ENCODE peak calls at places on chromosomes 2 and 18, in eight cellular contexts. T, X, B, A, P, M, O and N are unnamed samples.
A peak's percentile ranks its signal among the peaks of the same experiment; 100 is the strongest.

GRCh38 chr2:69612197-69612596 is 31.3 kb downstream of the AAK1 start:
- DNase-seq in X (no peak), B (no peak), P (no peak), T (no peak), O (no peak), A (no peak), M (no peak), N (no peak)

GRCh38 chr2:39437522-39438296 is 624 bp upstream of the MAP4K3 start:
- DNase-seq in P (peak; percentile 29), T (peak; percentile 22), B (no peak), M (no peak), A (peak; percentile 57), O (no peak), X (peak; percentile 42), N (no peak)

GRCh38 chr2:158893057-158893456 is 75.4 kb upstream of the TANC1 start:
- DNase-seq in X (peak; percentile 21), T (no peak), O (no peak), M (peak; percentile 63), B (no peak), P (no peak), A (no peak), N (no peak)

GRCh38 chr2:200703132-200703925 is 108.4 kb upstream of the BZW1 start:
- DNase-seq in T (peak; percentile 76), X (no peak), B (no peak), P (no peak), M (peak; percentile 73), O (peak; percentile 72), A (peak; percentile 17), N (peak; percentile 71)

GRCh38 chr2:156038021-156038420 is 294.5 kb downstream of the NR4A2 start:
- DNase-seq in A (no peak), T (no peak), B (no peak), O (no peak), M (no peak), P (no peak), X (no peak), N (no peak)

GRCh38 chr2:30367232-30368070 is 79.6 kb upstream of the LCLAT1 start:
- DNase-seq in A (no peak), B (no peak), X (no peak), P (no peak), T (no peak), M (peak; percentile 93), O (no peak), N (no peak)

GRCh38 chr2:1816414-1816911 is 72.1 kb upstream of the PXDN start:
- DNase-seq in X (peak; percentile 55), M (peak; percentile 79), A (no peak), T (no peak), O (no peak), B (no peak), P (no peak), N (no peak)

GRCh38 chr2:180890781-180891180 is 89.6 kb upstream of the UBE2E3 start:
- DNase-seq in A (no peak), X (no peak), P (no peak), B (no peak), M (peak; percentile 44), T (no peak), O (no peak), N (no peak)

GRCh38 chr2:222864296-222864695 is 3.5 kb downstream of the ACSL3 start:
- DNase-seq in O (no peak), T (peak; percentile 83), B (no peak), A (no peak), P (no peak), M (peak; percentile 83), X (no peak), N (no peak)

GRCh38 chr2:77666251-77666980 is 144.2 kb upstream of the LRRTM4 start:
- DNase-seq in A (no peak), T (no peak), O (no peak), P (no peak), M (no peak), B (no peak), X (no peak), N (no peak)

GRCh38 chr2:241837197-241837596 is 21.5 kb downstream of the PDCD1 start:
- DNase-seq in A (no peak), P (no peak), M (no peak), T (no peak), O (no peak), B (no peak), X (no peak), N (no peak)

GRCh38 chr18:8314123-8314522 is 295.1 kb upstream of the RAB12 start:
- DNase-seq in T (no peak), A (no peak), P (no peak), X (no peak), B (no peak), M (no peak), O (no peak), N (no peak)

GRCh38 chr18:47174545-47175116 is 1.5 kb downstream of the IER3IP1 start:
- DNase-seq in X (no peak), A (no peak), O (no peak), B (no peak), T (peak; percentile 19), P (no peak), M (no peak), N (no peak)

GRCh38 chr2:157840568-157841156 is 35.5 kb downstream of the ACVR1 start:
- DNase-seq in M (no peak), X (peak; percentile 54), B (no peak), O (no peak), T (no peak), A (no peak), P (no peak), N (no peak)

GRCh38 chr2:85277416-85278158 is 50.2 kb downstream of the TGOLN2 start:
- DNase-seq in A (no peak), B (no peak), T (peak; percentile 47), O (peak; percentile 91), X (peak; percentile 70), M (peak; percentile 98), P (no peak), N (peak; percentile 82)

GRCh38 chr2:86225581-86225980 is 26.3 kb downstream of the MRPL35 start:
- DNase-seq in B (no peak), T (no peak), X (peak; percentile 72), A (peak; percentile 82), M (peak; percentile 44), O (no peak), P (peak; percentile 57), N (no peak)

GRCh38 chr2:229612395-229612971 is 101.9 kb downstream of the DNER start:
- DNase-seq in X (no peak), P (no peak), A (no peak), M (no peak), O (no peak), T (no peak), B (no peak), N (no peak)

GRCh38 chr2:44949329-44950151 is 8.0 kb downstream of the SIX3 start:
- DNase-seq in T (peak; percentile 88), O (no peak), B (no peak), A (no peak), X (no peak), P (no peak), M (peak; percentile 25), N (peak; percentile 19)

GRCh38 chr2:178756843-178757242 is 50.4 kb downstream of the TTN start:
- DNase-seq in A (no peak), B (no peak), M (peak; percentile 75), P (no peak), O (no peak), X (no peak), T (no peak), N (peak; percentile 13)

GRCh38 chr2:217695033-217695520 is 307.7 kb downstream of the TNS1 start:
- DNase-seq in O (no peak), X (no peak), T (no peak), B (no peak), M (peak; percentile 100), P (no peak), A (no peak), N (peak; percentile 91)

GRCh38 chr2:196242131-196242620 is 70.8 kb upstream of the STK17B start:
- DNase-seq in T (no peak), X (no peak), P (no peak), A (peak; percentile 56), B (no peak), O (no peak), M (peak; percentile 66), N (no peak)

GRCh38 chr2:173161040-173161439 is 85.4 kb downstream of the MAP3K20 start:
- DNase-seq in O (no peak), P (no peak), M (peak; percentile 45), X (no peak), T (no peak), A (no peak), B (no peak), N (no peak)

GRCh38 chr2:172350844-172351480 is 76.4 kb upstream of the ITGA6 start:
- DNase-seq in M (no peak), P (no peak), B (no peak), T (no peak), O (no peak), A (no peak), X (peak; percentile 68), N (no peak)

GRCh38 chr2:73163522-73164367 is 38.6 kb upstream of the NOTO start:
- DNase-seq in X (peak; percentile 64), P (peak; percentile 59), T (peak; percentile 90), M (peak; percentile 76), A (peak; percentile 81), B (peak; percentile 44), O (peak; percentile 79), N (peak; percentile 31)

GRCh38 chr2:160646684-160647444 is 153.3 kb upstream of the RBMS1 start:
- DNase-seq in X (no peak), P (no peak), T (peak; percentile 23), M (no peak), B (no peak), O (no peak), A (no peak), N (no peak)

GRCh38 chr2:149739171-149739879 is 151.8 kb upstream of the MMADHC start:
- DNase-seq in P (no peak), A (no peak), M (peak; percentile 53), X (no peak), O (peak; percentile 23), T (no peak), B (no peak), N (no peak)